ENCODE peak calls at places on chromosome 20, in nine cellular contexts. P is amniotic stem cell; R is non-pigmented ciliary epithelial cell; D is PC-3; J is mesothelial cell of epicardium; U is naive B cell; C is ACHN; A is stimulated activated naive CD4-positive, alpha-beta T cell; K is upper lobe of left lung. G is an unnamed sample.

GRCh38 chr20:7650481-7650880 is 289.8 kb downstream of the HAO1 start:
- DNase-seq in P (no peak), R (no peak), D (peak; percentile 84), J (no peak), U (no peak), C (no peak), A (no peak), K (no peak), G (no peak)

GRCh38 chr20:6533828-6534388 is 233.6 kb upstream of the BMP2 start:
- DNase-seq in P (peak; percentile 23), R (peak; percentile 91), D (peak; percentile 35), J (no peak), U (no peak), C (peak; percentile 95), A (no peak), K (no peak), G (no peak)

GRCh38 chr20:63500902-63501817 is 2.3 kb upstream of the EEF1A2 start:
- DNase-seq in P (no peak), R (no peak), D (no peak), J (no peak), U (no peak), C (no peak), A (no peak), K (no peak), G (no peak)

GRCh38 chr20:815914-816606 is 17.5 kb upstream of the FAM110A start:
- DNase-seq in P (no peak), R (no peak), D (peak; percentile 76), J (no peak), U (peak; percentile 61), C (peak; percentile 50), A (peak; percentile 81), K (peak; percentile 64), G (peak; percentile 57)

GRCh38 chr20:53569606-53570307 is 23.9 kb downstream of the ZNF217 start:
- DNase-seq in P (no peak), R (no peak), D (no peak), J (no peak), U (no peak), C (no peak), A (no peak), K (peak; percentile 16), G (no peak)

GRCh38 chr20:47674145-47674544 is 111.1 kb downstream of the SULF2 start:
- DNase-seq in P (no peak), R (no peak), D (no peak), J (no peak), U (no peak), C (no peak), A (no peak), K (no peak), G (no peak)

GRCh38 chr20:33838035-33838864 is 27.1 kb downstream of the CHMP4B start:
- DNase-seq in P (no peak), R (no peak), D (no peak), J (no peak), U (no peak), C (no peak), A (no peak), K (no peak), G (no peak)

GRCh38 chr20:41276317-41276751 is 41.2 kb downstream of the ZHX3 start:
- DNase-seq in P (no peak), R (no peak), D (no peak), J (no peak), U (no peak), C (no peak), A (no peak), K (no peak), G (no peak)

GRCh38 chr20:19506021-19506420 is 252.0 kb upstream of the RIN2 start:
- DNase-seq in P (no peak), R (no peak), D (no peak), J (no peak), U (no peak), C (no peak), A (no peak), K (no peak), G (no peak)

GRCh38 chr20:33232486-33233072 is 3.2 kb upstream of the BPIFA1 start:
- DNase-seq in P (no peak), R (no peak), D (no peak), J (no peak), U (no peak), C (no peak), A (no peak), K (peak; percentile 86), G (no peak)

GRCh38 chr20:34983995-34984735 is 28.5 kb downstream of the MYH7B start:
- DNase-seq in P (no peak), R (no peak), D (no peak), J (no peak), U (no peak), C (no peak), A (no peak), K (no peak), G (no peak)

G was measured in naive thymus-derived CD8-positive, alpha-beta T cell.